ENCODE peak calls at places on chromosomes 11 and 22, in seven cellular contexts. Q is NCI-H510A treated with DMSO at 0.1 percent for 48 hours; Y is germinal center; W is Jurkat, Clone E6-1; R is stimulated activated CD4-positive, alpha-beta T cell treated with anti-CD3 and anti-CD28 coated beads, Interleukin-1b, Interleukin-23, amount 100 ng/mL, for 1 hour; S is H4; V is HEK293T. O is an unnamed sample.

GRCh38 chr22:43848366-43849171 is 13.7 kb downstream of the SULT4A1 start:
- DNase-seq in Q (peak), W (no peak), Y (no peak), R (no peak), V (peak), S (no peak), O (no peak)

GRCh38 chr11:119484741-119485605 is 62.0 kb upstream of the THY1 start:
- DNase-seq in Q (no peak), R (no peak), W (peak), S (no peak), Y (no peak), V (no peak), O (no peak)

GRCh38 chr22:26172389-26172990 is 3.2 kb downstream of the SEZ6L start:
- DNase-seq in S (no peak), V (peak), R (no peak), W (peak), Y (peak), Q (peak), O (no peak)

GRCh38 chr11:63833048-63833447 is 5.9 kb upstream of the MARK2 start:
- DNase-seq in Q (no peak), W (no peak), V (no peak), Y (no peak), R (no peak), S (no peak), O (no peak)

GRCh38 chr22:42682113-42682851 is 33.1 kb upstream of the CYB5R3 start:
- DNase-seq in Q (no peak), R (no peak), Y (no peak), W (no peak), S (no peak), V (no peak), O (no peak)

GRCh38 chr22:28998681-28999080 is 63.0 kb downstream of the C22orf31 start:
- DNase-seq in W (no peak), R (no peak), Y (no peak), V (no peak), Q (no peak), S (no peak), O (no peak)

GRCh38 chr11:1150095-1150494 is 7.7 kb upstream of the MUC5AC start:
- DNase-seq in S (no peak), Q (no peak), Y (no peak), V (no peak), W (no peak), R (no peak), O (no peak)

GRCh38 chr11:35246725-35247124 is 107.8 kb downstream of the CD44 start:
- DNase-seq in W (no peak), V (no peak), R (no peak), Q (no peak), Y (no peak), S (no peak), O (no peak)

GRCh38 chr22:19845369-19845722 is 9.3 kb downstream of the GNB1L start:
- DNase-seq in S (no peak), Q (no peak), Y (no peak), R (no peak), W (no peak), V (no peak), O (no peak)

GRCh38 chr11:130763087-130763980 is 152.9 kb downstream of the SNX19 start:
- DNase-seq in Y (no peak), W (no peak), Q (no peak), S (no peak), V (no peak), R (no peak), O (no peak)

GRCh38 chr11:65851083-65851579 is 6.8 kb downstream of the CFL1 start:
- DNase-seq in Q (no peak), V (peak), S (peak), R (no peak), W (no peak), Y (peak), O (no peak)

GRCh38 chr22:39526736-39527171 is 5.8 kb downstream of the RPS19BP1 start:
- DNase-seq in Q (no peak), S (no peak), Y (no peak), R (no peak), V (no peak), W (peak), O (no peak)